ENCODE peak calls at places on chromosomes 2 and 18, in six cellular contexts. One of them, this sample, is unnamed.

GRCh38 chr2:217902281-217903141 is 100.3 kb downstream of the TNS1 start:
- DNase-seq in sigmoid colon: peak; percentile 95
- DNase-seq in body of pancreas: peak; percentile 81
- DNase-seq in prostate gland: peak; percentile 84
- DNase-seq in spleen: peak; percentile 88
- DNase-seq in H1: no peak
- DNase-seq in this sample: peak; percentile 93

GRCh38 chr2:236986524-236987330 is 99.0 kb upstream of the COPS8 start:
- DNase-seq in sigmoid colon: no peak
- DNase-seq in body of pancreas: no peak
- DNase-seq in H1: no peak
- DNase-seq in prostate gland: no peak
- DNase-seq in spleen: no peak
- DNase-seq in this sample: no peak

GRCh38 chr2:54528311-54528945 is 72.3 kb downstream of the SPTBN1 start:
- DNase-seq in body of pancreas: no peak
- DNase-seq in H1: no peak
- DNase-seq in spleen: no peak
- DNase-seq in prostate gland: no peak
- DNase-seq in sigmoid colon: no peak
- DNase-seq in this sample: no peak

GRCh38 chr2:42929985-42930581 is 137.7 kb upstream of the HAAO start:
- DNase-seq in body of pancreas: no peak
- DNase-seq in spleen: no peak
- DNase-seq in H1: no peak
- DNase-seq in sigmoid colon: no peak
- DNase-seq in prostate gland: no peak
- DNase-seq in this sample: no peak

GRCh38 chr18:46622999-46623398 is 34.0 kb downstream of the LOXHD1 start:
- DNase-seq in H1: no peak
- DNase-seq in body of pancreas: no peak
- DNase-seq in sigmoid colon: no peak
- DNase-seq in spleen: no peak
- DNase-seq in prostate gland: no peak
- DNase-seq in this sample: no peak

GRCh38 chr2:98487806-98488189 is 43.1 kb downstream of the INPP4A start:
- DNase-seq in spleen: peak; percentile 35
- DNase-seq in body of pancreas: peak; percentile 47
- DNase-seq in prostate gland: no peak
- DNase-seq in H1: no peak
- DNase-seq in sigmoid colon: peak; percentile 40
- DNase-seq in this sample: no peak

GRCh38 chr18:31206787-31207381 is 44.2 kb upstream of the DSC1 start:
- DNase-seq in spleen: no peak
- DNase-seq in sigmoid colon: no peak
- DNase-seq in prostate gland: peak; percentile 91
- DNase-seq in body of pancreas: peak; percentile 72
- DNase-seq in H1: peak; percentile 52
- DNase-seq in this sample: peak; percentile 74

GRCh38 chr2:57598552-57598951 is 448.1 kb upstream of the VRK2 start:
- DNase-seq in H1: no peak
- DNase-seq in body of pancreas: no peak
- DNase-seq in spleen: no peak
- DNase-seq in sigmoid colon: no peak
- DNase-seq in prostate gland: no peak
- DNase-seq in this sample: no peak

GRCh38 chr2:96353606-96354095 is 18.1 kb downstream of the NCAPH start:
- DNase-seq in prostate gland: no peak
- DNase-seq in sigmoid colon: no peak
- DNase-seq in body of pancreas: no peak
- DNase-seq in H1: no peak
- DNase-seq in spleen: no peak
- DNase-seq in this sample: no peak

GRCh38 chr2:40827371-40827770 is 375.5 kb upstream of the SLC8A1 start:
- DNase-seq in H1: no peak
- DNase-seq in prostate gland: no peak
- DNase-seq in spleen: no peak
- DNase-seq in sigmoid colon: no peak
- DNase-seq in body of pancreas: no peak
- DNase-seq in this sample: no peak

GRCh38 chr2:230254152-230254881 is 28.8 kb downstream of the SP140 start:
- DNase-seq in sigmoid colon: no peak
- DNase-seq in spleen: no peak
- DNase-seq in body of pancreas: no peak
- DNase-seq in H1: no peak
- DNase-seq in prostate gland: no peak
- DNase-seq in this sample: no peak

GRCh38 chr2:231394201-231395141 is 1.0 kb upstream of the B3GNT7 start:
- DNase-seq in sigmoid colon: no peak
- DNase-seq in prostate gland: no peak
- DNase-seq in body of pancreas: peak; percentile 56
- DNase-seq in spleen: no peak
- DNase-seq in H1: peak; percentile 78
- DNase-seq in this sample: no peak

GRCh38 chr2:237731663-237732062 is 66.9 kb upstream of the RBM44 start:
- DNase-seq in spleen: no peak
- DNase-seq in body of pancreas: no peak
- DNase-seq in prostate gland: no peak
- DNase-seq in sigmoid colon: peak; percentile 68
- DNase-seq in H1: no peak
- DNase-seq in this sample: no peak

GRCh38 chr2:33166287-33166881 is 219.6 kb downstream of the LTBP1 start:
- DNase-seq in H1: no peak
- DNase-seq in sigmoid colon: no peak
- DNase-seq in spleen: no peak
- DNase-seq in body of pancreas: no peak
- DNase-seq in prostate gland: no peak
- DNase-seq in this sample: no peak

GRCh38 chr2:112958428-112959108 is 19.2 kb upstream of the IL36G start:
- DNase-seq in H1: peak; percentile 49
- DNase-seq in spleen: no peak
- DNase-seq in prostate gland: peak; percentile 16
- DNase-seq in sigmoid colon: no peak
- DNase-seq in body of pancreas: peak; percentile 21
- DNase-seq in this sample: peak; percentile 23

GRCh38 chr2:4753721-4754120 is 938.5 kb upstream of the SOX11 start:
- DNase-seq in spleen: no peak
- DNase-seq in body of pancreas: no peak
- DNase-seq in H1: no peak
- DNase-seq in prostate gland: no peak
- DNase-seq in sigmoid colon: no peak
- DNase-seq in this sample: no peak

GRCh38 chr2:30958571-30959220 is 151.4 kb upstream of the CAPN13 start:
- DNase-seq in body of pancreas: no peak
- DNase-seq in spleen: no peak
- DNase-seq in H1: no peak
- DNase-seq in prostate gland: no peak
- DNase-seq in sigmoid colon: no peak
- DNase-seq in this sample: no peak

GRCh38 chr2:102004588-102004987 is 12.8 kb downstream of the IL1R2 start:
- DNase-seq in spleen: no peak
- DNase-seq in sigmoid colon: no peak
- DNase-seq in H1: no peak
- DNase-seq in prostate gland: no peak
- DNase-seq in body of pancreas: no peak
- DNase-seq in this sample: no peak

GRCh38 chr2:205686231-205687017 is 4.1 kb downstream of the NRP2 start:
- DNase-seq in body of pancreas: no peak
- DNase-seq in H1: peak; percentile 59
- DNase-seq in sigmoid colon: peak; percentile 72
- DNase-seq in spleen: no peak
- DNase-seq in prostate gland: no peak
- DNase-seq in this sample: no peak

GRCh38 chr2:228615501-228615900 is 434.0 kb upstream of the SPHKAP start:
- DNase-seq in sigmoid colon: no peak
- DNase-seq in spleen: no peak
- DNase-seq in prostate gland: no peak
- DNase-seq in body of pancreas: no peak
- DNase-seq in H1: no peak
- DNase-seq in this sample: no peak

GRCh38 chr2:167215595-167215994 is 327.3 kb downstream of the XIRP2 start:
- DNase-seq in H1: no peak
- DNase-seq in spleen: no peak
- DNase-seq in prostate gland: no peak
- DNase-seq in body of pancreas: peak; percentile 94
- DNase-seq in sigmoid colon: no peak
- DNase-seq in this sample: no peak

GRCh38 chr2:134260726-134261125 is 6.9 kb downstream of the MGAT5 start:
- DNase-seq in prostate gland: no peak
- DNase-seq in body of pancreas: no peak
- DNase-seq in spleen: no peak
- DNase-seq in H1: no peak
- DNase-seq in sigmoid colon: no peak
- DNase-seq in this sample: no peak

GRCh38 chr2:11482473-11483031 is 16.6 kb upstream of the E2F6 start:
- DNase-seq in H1: peak; percentile 88
- DNase-seq in spleen: no peak
- DNase-seq in body of pancreas: no peak
- DNase-seq in sigmoid colon: no peak
- DNase-seq in prostate gland: no peak
- DNase-seq in this sample: no peak

GRCh38 chr18:13141209-13141608 is 77.4 kb upstream of the LDLRAD4 start:
- DNase-seq in body of pancreas: no peak
- DNase-seq in H1: no peak
- DNase-seq in sigmoid colon: no peak
- DNase-seq in prostate gland: no peak
- DNase-seq in spleen: no peak
- DNase-seq in this sample: no peak

GRCh38 chr18:67733094-67733493 is 216.6 kb upstream of the DSEL start:
- DNase-seq in sigmoid colon: no peak
- DNase-seq in spleen: no peak
- DNase-seq in H1: no peak
- DNase-seq in body of pancreas: no peak
- DNase-seq in prostate gland: no peak
- DNase-seq in this sample: no peak

GRCh38 chr2:217705461-217705860 is 297.3 kb downstream of the TNS1 start:
- DNase-seq in body of pancreas: no peak
- DNase-seq in prostate gland: no peak
- DNase-seq in H1: no peak
- DNase-seq in spleen: no peak
- DNase-seq in sigmoid colon: no peak
- DNase-seq in this sample: no peak

DNA sequence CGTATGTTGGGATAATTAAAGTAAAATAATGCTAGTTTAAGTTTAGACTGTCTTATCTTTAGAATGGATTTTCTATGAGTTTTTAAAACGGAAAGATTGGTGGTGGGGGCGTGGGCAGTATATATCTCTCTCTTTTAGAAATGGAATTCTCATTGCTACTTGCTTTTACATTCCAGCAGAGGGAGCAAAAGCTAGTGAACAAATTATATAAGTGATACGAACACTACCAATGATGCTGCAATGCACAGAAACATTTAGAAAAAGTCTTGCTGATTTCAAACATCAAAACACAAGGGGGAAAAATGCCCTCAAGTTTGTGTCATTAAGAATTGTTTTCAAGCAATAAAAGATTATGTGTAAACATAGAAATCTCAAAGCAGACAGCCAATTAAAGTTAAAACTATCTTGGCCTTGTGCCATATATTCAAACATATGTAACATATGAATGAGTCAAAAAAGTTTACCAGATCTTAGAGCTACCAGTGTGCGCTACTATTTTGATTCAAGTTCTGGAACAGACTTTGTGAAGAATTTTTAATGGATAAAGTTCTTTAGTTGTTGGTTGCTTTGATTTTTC is 296.3 kb upstream of the KCNJ3 start:
- DNase-seq in H1: no peak
- DNase-seq in spleen: no peak
- DNase-seq in sigmoid colon: no peak
- DNase-seq in prostate gland: no peak
- DNase-seq in body of pancreas: no peak
- DNase-seq in this sample: no peak
- TF ChIP-seq CTCF in H1: no peak
- TF ChIP-seq CTCF in spleen: no peak
- TF ChIP-seq CTCF in sigmoid colon: no peak
- TF ChIP-seq CTCF in prostate gland: peak; percentile 14
- TF ChIP-seq CTCF in body of pancreas: peak; percentile 25
- TF ChIP-seq CTCF in this sample: no peak

GRCh38 chr2:187272255-187272654 is 175.8 kb downstream of the CALCRL start:
- DNase-seq in prostate gland: no peak
- DNase-seq in spleen: no peak
- DNase-seq in H1: no peak
- DNase-seq in body of pancreas: no peak
- DNase-seq in sigmoid colon: no peak
- DNase-seq in this sample: no peak
- TF ChIP-seq POLR2A in prostate gland: no peak
- TF ChIP-seq POLR2A in spleen: no peak
- TF ChIP-seq POLR2A in H1: no peak
- TF ChIP-seq POLR2A in body of pancreas: no peak
- TF ChIP-seq POLR2A in sigmoid colon: no peak
- TF ChIP-seq POLR2A in this sample: no peak

DNA sequence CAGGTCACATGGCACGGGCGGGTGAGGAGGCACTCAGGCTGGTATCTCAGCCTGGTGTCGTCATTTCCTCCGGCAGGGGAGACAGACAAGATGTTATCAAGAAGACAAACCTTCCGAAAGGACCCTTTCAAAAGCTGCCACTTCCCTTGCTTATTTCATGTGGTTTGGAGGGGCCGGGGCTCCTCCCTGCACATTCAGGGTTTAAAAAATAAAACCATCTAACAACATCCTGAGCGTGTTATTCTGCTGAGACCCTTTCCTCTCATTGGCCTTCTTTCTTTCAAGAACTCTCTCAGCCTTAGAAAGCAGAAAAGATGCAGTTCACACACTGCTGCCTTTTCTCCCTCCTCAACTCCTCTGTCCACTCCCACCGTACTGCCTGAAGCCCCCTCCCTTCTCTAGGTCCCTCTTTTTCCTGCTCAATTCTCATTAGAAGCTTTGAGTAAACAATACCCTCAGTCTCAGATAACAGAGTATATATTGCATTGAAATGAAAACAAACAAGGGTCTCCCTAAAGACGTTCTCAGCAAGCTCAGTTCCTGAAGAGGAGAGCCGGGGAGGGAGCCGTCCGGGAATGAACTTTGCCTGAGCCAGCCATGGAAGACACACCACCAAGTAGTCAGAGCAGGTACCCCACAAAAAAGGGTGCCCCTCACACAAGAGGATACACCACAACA is 9.8 kb downstream of the SMAD7 start:
- DNase-seq in sigmoid colon: no peak
- DNase-seq in prostate gland: no peak
- DNase-seq in spleen: peak; percentile 90
- DNase-seq in body of pancreas: no peak
- DNase-seq in H1: no peak
- DNase-seq in this sample: no peak
- H3K4me3 ChIP-seq in sigmoid colon: no peak overlapping the region
- H3K4me3 ChIP-seq in prostate gland: no peak overlapping the region
- H3K4me3 ChIP-seq in spleen: no peak overlapping the region
- H3K4me3 ChIP-seq in body of pancreas: no peak overlapping the region
- H3K4me3 ChIP-seq in H1: no peak overlapping the region
- H3K4me3 ChIP-seq in this sample: no peak overlapping the region

DNA sequence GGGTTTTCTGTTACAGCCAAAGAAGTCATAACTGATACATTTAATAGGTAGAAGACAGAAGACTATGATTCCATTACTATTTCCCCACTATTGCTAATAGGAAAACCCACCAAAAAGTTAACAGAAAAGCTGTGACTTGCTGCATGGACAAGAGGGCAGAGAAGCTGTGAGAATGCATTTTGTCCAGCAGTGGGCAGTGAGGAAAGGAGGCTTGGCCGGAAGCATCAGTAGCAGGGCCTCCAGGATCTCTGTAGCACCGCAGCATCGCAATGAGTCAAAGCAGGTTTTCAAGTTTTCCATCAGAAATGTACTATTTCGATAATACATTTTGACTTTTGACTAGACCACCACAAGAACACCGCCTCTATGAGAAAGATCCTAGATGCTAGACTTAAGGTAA is 24.9 kb downstream of the MYO5B start:
- DNase-seq in H1: no peak
- DNase-seq in body of pancreas: no peak
- DNase-seq in prostate gland: no peak
- DNase-seq in spleen: no peak
- DNase-seq in sigmoid colon: no peak
- DNase-seq in this sample: no peak
- TF ChIP-seq CTCF in H1: peak; percentile 17
- TF ChIP-seq CTCF in body of pancreas: no peak
- TF ChIP-seq CTCF in prostate gland: no peak
- TF ChIP-seq CTCF in spleen: no peak
- TF ChIP-seq CTCF in sigmoid colon: no peak
- TF ChIP-seq CTCF in this sample: no peak